ENCODE peak calls at places on chromosomes 6 and 20, in six cellular contexts. H, K, D, P, U and C are unnamed samples.

GRCh38 chr6:107304421-107305025 is 154.8 kb downstream of the PDSS2 start:
- DNase-seq in H (no peak), K (peak), D (peak), P (no peak), U (no peak), C (no peak)

GRCh38 chr6:166109608-166110007 is 58.0 kb downstream of the TBXT start:
- DNase-seq in H (no peak), K (no peak), D (no peak), P (no peak), U (no peak), C (no peak)

GRCh38 chr6:144195671-144196070 is 45.4 kb downstream of the STX11 start:
- DNase-seq in H (no peak), K (no peak), D (peak), P (no peak), U (no peak), C (no peak)

GRCh38 chr6:79266051-79266450 is 31.6 kb upstream of the HMGN3 start:
- DNase-seq in H (no peak), K (no peak), D (no peak), P (no peak), U (no peak), C (no peak)

GRCh38 chr6:28682542-28682941 is 156.9 kb downstream of the GPX5 start:
- DNase-seq in H (no peak), K (no peak), D (no peak), P (no peak), U (no peak), C (no peak)

GRCh38 chr6:150142657-150143501 is at the start of gene PPP1R14C:
- DNase-seq in H (peak), K (no peak), D (no peak), P (no peak), U (peak), C (no peak)

GRCh38 chr20:61817061-61817460 is 248.6 kb downstream of the TAF4 start:
- DNase-seq in H (no peak), K (no peak), D (no peak), P (no peak), U (peak), C (no peak)

GRCh38 chr6:160137130-160137988 is 15.7 kb downstream of the SLC22A1 start:
- DNase-seq in H (no peak), K (no peak), D (no peak), P (no peak), U (no peak), C (no peak)

GRCh38 chr6:10194816-10195639 is 219.8 kb downstream of the TFAP2A start:
- DNase-seq in H (no peak), K (no peak), D (no peak), P (no peak), U (no peak), C (peak)

GRCh38 chr20:34195355-34195754 is 45.9 kb upstream of the ASIP start:
- DNase-seq in H (no peak), K (no peak), D (no peak), P (no peak), U (no peak), C (no peak)

GRCh38 chr6:105753184-105754097 is 332.7 kb upstream of the PRDM1 start:
- DNase-seq in H (peak), K (no peak), D (no peak), P (no peak), U (no peak), C (no peak)

GRCh38 chr20:5848711-5849505 is 98.7 kb downstream of the SHLD1 start:
- DNase-seq in H (peak), K (peak), D (peak), P (no peak), U (no peak), C (no peak)

GRCh38 chr20:35564905-35565304 is 23.0 kb downstream of the ERGIC3 start:
- DNase-seq in H (no peak), K (no peak), D (no peak), P (no peak), U (peak), C (no peak)